ENCODE peak calls at places on chromosomes 13 and 19, in four cellular contexts. One of them, this sample, is unnamed.

GRCh38 chr13:37501187-37501586 is 97.4 kb downstream of the POSTN start:
- DNase-seq in K562: no peak
- DNase-seq in WTC11: no peak
- DNase-seq in HepG2: no peak
- DNase-seq in this sample: no peak

GRCh38 chr13:41178040-41178439 is 16.3 kb downstream of the KBTBD7 start:
- DNase-seq in WTC11: no peak
- DNase-seq in HepG2: no peak
- DNase-seq in K562: no peak
- DNase-seq in this sample: peak

GRCh38 chr13:79745141-79745540 is 264.2 kb downstream of the NDFIP2 start:
- DNase-seq in WTC11: no peak
- DNase-seq in HepG2: no peak
- DNase-seq in K562: no peak
- DNase-seq in this sample: no peak

GRCh38 chr13:47038196-47038595 is 141.3 kb upstream of the HTR2A start:
- DNase-seq in HepG2: no peak
- DNase-seq in K562: no peak
- DNase-seq in WTC11: no peak
- DNase-seq in this sample: no peak

GRCh38 chr19:48606463-48607358 is at the start of gene SPACA4:
- DNase-seq in WTC11: no peak
- DNase-seq in HepG2: no peak
- DNase-seq in K562: no peak
- DNase-seq in this sample: no peak

GRCh38 chr19:49741210-49741844 is 21.8 kb downstream of the TSKS start:
- DNase-seq in K562: no peak
- DNase-seq in HepG2: peak
- DNase-seq in WTC11: no peak
- DNase-seq in this sample: no peak

GRCh38 chr19:2462635-2463421 is 6.1 kb upstream of the LMNB2 start:
- DNase-seq in HepG2: peak
- DNase-seq in WTC11: peak
- DNase-seq in K562: no peak
- DNase-seq in this sample: peak

GRCh38 chr19:6412111-6412999 is 12.3 kb downstream of the KHSRP start:
- DNase-seq in K562: peak
- DNase-seq in HepG2: peak
- DNase-seq in WTC11: peak
- DNase-seq in this sample: peak

GRCh38 chr19:47471733-47472457 is at the start of gene SLC8A2:
- DNase-seq in WTC11: peak
- DNase-seq in K562: peak
- DNase-seq in HepG2: peak
- DNase-seq in this sample: peak

GRCh38 chr13:81990652-81991051 is 1649.7 kb upstream of the SPRY2 start:
- DNase-seq in WTC11: no peak
- DNase-seq in HepG2: no peak
- DNase-seq in K562: no peak
- DNase-seq in this sample: no peak

GRCh38 chr19:41753159-41753558 is 2.2 kb upstream of the CEACAM6 start:
- DNase-seq in HepG2: peak
- DNase-seq in WTC11: peak
- DNase-seq in K562: peak
- DNase-seq in this sample: peak

GRCh38 chr19:16420781-16421386 is 50.9 kb downstream of the EPS15L1 start:
- DNase-seq in WTC11: no peak
- DNase-seq in HepG2: no peak
- DNase-seq in K562: no peak
- DNase-seq in this sample: no peak

GRCh38 chr13:35309711-35310110 is 166.8 kb downstream of the MAB21L1 start:
- DNase-seq in HepG2: no peak
- DNase-seq in WTC11: no peak
- DNase-seq in K562: no peak
- DNase-seq in this sample: no peak

GRCh38 chr19:45406957-45407375 is 522 bp downstream of the POLR1G start:
- DNase-seq in WTC11: no peak
- DNase-seq in K562: no peak
- DNase-seq in HepG2: no peak
- DNase-seq in this sample: no peak

GRCh38 chr19:31304877-31305312 is 44.3 kb downstream of the TSHZ3 start:
- DNase-seq in WTC11: no peak
- DNase-seq in HepG2: no peak
- DNase-seq in K562: no peak
- DNase-seq in this sample: no peak

GRCh38 chr13:112042496-112042895 is 24.5 kb upstream of the SOX1 start:
- DNase-seq in WTC11: no peak
- DNase-seq in K562: no peak
- DNase-seq in HepG2: no peak
- DNase-seq in this sample: peak
- TF ChIP-seq ELF4 in WTC11: no peak
- TF ChIP-seq ELF4 in K562: no peak
- TF ChIP-seq ELF4 in HepG2: no peak
- TF ChIP-seq ELF4 in this sample: no peak

DNA sequence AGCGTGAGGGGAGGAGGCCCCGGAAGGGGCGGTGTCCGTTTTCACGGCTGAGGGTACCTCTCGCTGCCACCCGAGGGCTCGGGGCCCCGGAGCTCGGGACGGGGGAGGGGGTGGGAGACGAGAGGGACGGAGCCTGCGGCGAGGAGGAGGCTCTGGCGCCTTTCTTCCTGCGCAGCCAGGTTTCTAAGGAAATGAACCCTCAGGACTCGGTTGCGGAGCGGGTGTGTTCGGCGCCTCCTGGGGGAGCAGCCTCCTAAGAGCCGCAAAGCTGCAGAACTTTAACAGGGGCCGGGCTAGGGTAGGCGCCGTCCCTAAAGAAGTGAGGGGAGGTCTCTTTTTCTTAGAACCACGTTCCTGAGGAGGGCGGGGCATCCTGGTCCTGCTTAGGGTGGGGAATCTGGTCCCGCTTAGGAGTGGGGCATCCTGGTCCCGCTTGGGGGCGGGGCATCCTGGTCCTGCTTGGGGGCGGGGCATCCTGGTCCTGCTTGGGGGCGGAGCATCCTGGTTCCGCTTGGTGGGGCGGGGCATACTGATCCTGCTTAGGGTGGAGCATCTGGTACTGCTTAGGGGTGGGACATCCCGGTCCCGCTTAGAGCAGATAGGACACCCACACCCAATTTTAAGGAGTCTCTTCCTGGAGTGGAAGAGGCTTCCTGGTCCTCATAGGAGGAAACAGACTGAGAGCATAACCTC is 6.2 kb downstream of the SYT5 start:
- DNase-seq in WTC11: peak
- DNase-seq in HepG2: peak
- DNase-seq in K562: peak
- DNase-seq in this sample: peak
- TF ChIP-seq ELF4 in WTC11: no peak
- TF ChIP-seq ELF4 in HepG2: no peak
- TF ChIP-seq ELF4 in K562: no peak
- TF ChIP-seq ELF4 in this sample: no peak

DNA sequence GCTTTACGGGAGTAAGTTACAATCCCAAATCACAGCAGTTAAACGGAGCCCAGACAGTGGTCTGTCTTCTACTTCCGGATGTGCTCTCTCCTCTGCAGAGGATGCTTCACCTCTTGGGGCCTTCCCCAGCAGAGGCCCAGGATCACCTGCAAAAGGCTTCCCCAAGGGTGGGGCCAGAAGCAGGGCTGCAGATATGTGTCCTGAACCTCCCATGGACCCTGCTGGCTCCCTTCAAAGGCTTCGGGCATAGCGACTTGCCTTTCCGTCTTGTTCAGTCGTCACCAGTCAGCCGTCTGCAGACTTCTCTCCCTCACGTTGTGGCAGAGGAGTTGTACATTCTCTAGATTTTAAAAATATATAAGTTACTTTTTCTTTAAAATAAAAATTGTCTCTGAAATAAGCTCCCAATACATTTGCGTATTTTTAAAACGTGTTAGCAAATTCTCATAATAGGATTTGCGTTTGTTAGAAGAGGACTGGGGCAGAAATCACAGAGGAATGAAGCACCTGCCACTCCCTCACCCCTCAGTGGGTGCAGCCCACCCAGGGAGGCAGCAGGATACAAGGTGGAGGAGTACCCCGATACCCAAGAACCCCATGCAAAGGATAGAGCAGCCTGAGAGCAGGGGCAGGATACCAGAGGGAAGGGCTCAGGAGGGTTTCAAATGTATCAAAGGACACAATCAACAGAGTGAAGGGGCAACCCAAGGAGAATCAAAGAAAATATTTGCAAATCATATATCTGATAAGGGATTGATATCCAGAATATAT is 22.9 kb upstream of the MEDAG start:
- DNase-seq in HepG2: no peak
- DNase-seq in WTC11: no peak
- DNase-seq in K562: no peak
- DNase-seq in this sample: no peak
- TF ChIP-seq ELF4 in HepG2: no peak
- TF ChIP-seq ELF4 in WTC11: no peak
- TF ChIP-seq ELF4 in K562: no peak
- TF ChIP-seq ELF4 in this sample: no peak

GRCh38 chr19:35561436-35561835 is 2.0 kb downstream of the ATP4A start:
- DNase-seq in K562: no peak
- DNase-seq in HepG2: no peak
- DNase-seq in WTC11: no peak
- DNase-seq in this sample: no peak

GRCh38 chr19:35562336-35562735 is 1.1 kb downstream of the ATP4A start:
- DNase-seq in K562: no peak
- DNase-seq in HepG2: no peak
- DNase-seq in WTC11: no peak
- DNase-seq in this sample: no peak

GRCh38 chr19:35563207-35563829 is at the start of gene ATP4A:
- DNase-seq in WTC11: no peak
- DNase-seq in K562: no peak
- DNase-seq in HepG2: no peak
- DNase-seq in this sample: no peak

GRCh38 chr19:35560677-35561076 is 2.8 kb downstream of the ATP4A start:
- DNase-seq in WTC11: no peak
- DNase-seq in HepG2: no peak
- DNase-seq in K562: no peak
- DNase-seq in this sample: no peak

DNA sequence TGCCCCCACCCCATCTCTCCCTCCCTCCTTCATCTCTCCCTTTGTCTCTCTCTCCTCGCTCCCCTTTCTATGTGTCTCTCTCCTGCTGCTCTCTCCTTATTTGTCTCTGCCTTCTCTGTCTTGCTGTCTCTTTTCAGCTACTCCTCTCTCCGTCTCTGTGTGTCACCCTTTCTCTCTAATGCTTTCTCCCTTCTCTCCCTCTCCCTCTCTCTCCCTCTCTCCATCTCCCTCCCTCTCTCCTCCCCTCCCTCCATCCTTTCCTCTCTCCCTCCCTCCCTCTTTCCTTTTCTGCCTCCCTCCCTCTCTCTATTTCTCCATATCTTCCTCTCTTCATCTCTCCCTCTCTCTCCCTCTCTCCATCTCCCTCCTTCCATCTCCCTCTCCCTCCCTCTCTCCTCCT is 682 bp downstream of the ATP4A start:
- DNase-seq in WTC11: no peak
- DNase-seq in K562: no peak
- DNase-seq in HepG2: no peak
- DNase-seq in this sample: no peak
- TF ChIP-seq ELF4 in WTC11: no peak
- TF ChIP-seq ELF4 in K562: no peak
- TF ChIP-seq ELF4 in HepG2: no peak
- TF ChIP-seq ELF4 in this sample: no peak

DNA sequence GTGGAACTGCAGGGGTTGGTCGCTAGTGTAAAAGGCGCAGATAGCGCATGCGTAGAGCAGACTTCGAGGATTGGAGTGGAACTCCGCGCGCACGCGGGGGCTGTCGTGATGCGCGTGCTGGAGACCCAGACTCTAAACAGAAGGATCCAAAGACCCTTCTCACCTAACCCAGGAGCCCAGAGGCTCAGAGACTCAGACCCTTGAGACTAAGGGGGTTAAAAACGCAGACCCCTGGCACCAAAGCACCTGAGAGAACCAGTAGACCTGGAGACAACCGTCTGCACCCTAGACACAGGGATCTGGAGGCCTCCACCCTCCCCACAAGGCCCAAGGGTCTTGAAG is 567 bp upstream of the CTU1 start:
- DNase-seq in K562: no peak
- DNase-seq in WTC11: no peak
- DNase-seq in HepG2: no peak
- DNase-seq in this sample: no peak
- TF ChIP-seq ELF4 in K562: no peak
- TF ChIP-seq ELF4 in WTC11: no peak
- TF ChIP-seq ELF4 in HepG2: peak
- TF ChIP-seq ELF4 in this sample: no peak

GRCh38 chr13:99812611-99813010 is 159.0 kb downstream of the ZIC5 start:
- DNase-seq in HepG2: no peak
- DNase-seq in K562: no peak
- DNase-seq in WTC11: no peak
- DNase-seq in this sample: no peak
- TF ChIP-seq ELF4 in HepG2: no peak
- TF ChIP-seq ELF4 in K562: no peak
- TF ChIP-seq ELF4 in WTC11: no peak
- TF ChIP-seq ELF4 in this sample: no peak

DNA sequence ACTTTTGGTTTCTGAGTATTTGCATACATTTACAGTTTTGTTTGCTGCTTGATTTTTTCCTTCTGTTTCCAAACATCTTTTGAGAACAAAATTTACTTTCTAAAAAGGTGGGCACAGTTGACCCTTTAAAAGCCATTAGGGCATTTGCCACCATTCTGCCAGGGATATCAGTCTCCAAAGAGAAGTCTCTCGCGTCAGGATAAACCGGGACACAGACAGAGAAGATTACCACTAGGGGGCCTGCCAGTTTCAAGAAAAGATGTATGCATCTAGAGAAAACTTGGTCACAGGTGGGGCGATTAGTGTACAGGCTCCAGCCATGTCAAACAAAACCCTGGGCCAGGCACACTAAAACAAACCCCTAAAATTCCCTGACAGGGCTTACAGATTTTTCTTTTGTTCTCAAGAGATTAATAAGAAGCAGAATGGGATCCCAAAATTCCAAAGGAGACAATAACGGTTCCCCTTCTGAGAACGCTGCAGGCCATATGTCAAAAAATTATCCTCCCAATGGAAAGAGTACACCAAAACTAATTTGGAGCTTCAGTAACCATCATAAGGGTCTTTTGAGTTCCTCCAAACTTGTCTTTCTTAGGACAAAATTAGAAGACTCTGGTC is 10.7 kb upstream of the PABPC3 start:
- DNase-seq in HepG2: peak
- DNase-seq in K562: no peak
- DNase-seq in WTC11: peak
- DNase-seq in this sample: peak
- TF ChIP-seq ELF4 in HepG2: no peak
- TF ChIP-seq ELF4 in K562: no peak
- TF ChIP-seq ELF4 in WTC11: no peak
- TF ChIP-seq ELF4 in this sample: no peak

This sample was measured in HEK293T.